ENCODE peak calls at places on chromosome 5, in eight cellular contexts. T is activated CD4-positive, alpha-beta T cell treated with anti-CD3 and anti-CD28 coated beads, Interleukin-2, amount 50 U/mL, for 1 hour; K is NCI-H2081; X is lung microvascular endothelial cell; B is progenitor cell of endocrine pancreas; E is body of pancreas; L is epithelial cell of esophagus; P is HCEC 1CT. I is an unnamed sample.

GRCh38 chr5:93611900-93612898 is 29.2 kb downstream of the NR2F1 start:
- DNase-seq in E (no peak), P (peak), K (no peak), T (no peak), L (peak), B (no peak), X (no peak), I (no peak)

GRCh38 chr5:177094224-177095087 is 7.7 kb downstream of the FGFR4 start:
- DNase-seq in P (peak), K (no peak), X (no peak), L (no peak), E (peak), B (no peak), T (no peak), I (no peak)

GRCh38 chr5:51201024-51201423 is 182.2 kb upstream of the ISL1 start:
- DNase-seq in T (no peak), X (no peak), P (no peak), K (peak), B (no peak), E (no peak), L (no peak), I (no peak)

GRCh38 chr5:78984020-78984610 is 995 bp downstream of the ARSB start:
- DNase-seq in L (peak), X (peak), B (no peak), P (no peak), T (no peak), K (no peak), E (no peak), I (peak)

GRCh38 chr5:79736528-79737514 is 47.2 kb downstream of the CMYA5 start:
- DNase-seq in K (no peak), X (no peak), B (no peak), E (no peak), P (no peak), T (no peak), L (no peak), I (no peak)

GRCh38 chr5:108919591-108920326 is 172.1 kb downstream of the FER start:
- DNase-seq in K (no peak), E (no peak), T (no peak), P (peak), X (peak), B (no peak), L (no peak), I (no peak)

GRCh38 chr5:155943516-155944407 is 383.2 kb upstream of the SGCD start:
- DNase-seq in K (peak), X (no peak), B (peak), L (peak), T (peak), E (peak), P (peak), I (peak)

GRCh38 chr5:35938518-35939227 is at the start of gene CAPSL:
- DNase-seq in L (peak), B (peak), K (peak), X (peak), T (no peak), P (peak), E (peak), I (peak)

GRCh38 chr5:175853573-175854230 is 17.7 kb upstream of the CPLX2 start:
- DNase-seq in T (no peak), B (no peak), K (no peak), E (peak), X (no peak), P (no peak), L (no peak), I (no peak)